ENCODE peak calls at places on chromosomes 11 and 22, in six cellular contexts. F, Y, C, R, Q and O are unnamed samples.
A peak's percentile ranks its signal among the peaks of the same experiment; 100 is the strongest.

GRCh38 chr11:92357344-92357743 is 132.7 kb downstream of the FAT3 start:
- DNase-seq in C (no peak), Y (no peak), Q (no peak), F (no peak), R (no peak), O (peak; percentile 88)

GRCh38 chr11:69603163-69603836 is 37.7 kb upstream of the CCND1 start:
- DNase-seq in F (no peak), Y (no peak), R (peak; percentile 23), C (no peak), Q (no peak), O (no peak)

GRCh38 chr11:73431431-73431830 is 55.2 kb downstream of the RELT start:
- DNase-seq in R (no peak), F (no peak), Q (peak; percentile 45), Y (no peak), C (no peak), O (peak; percentile 14)

GRCh38 chr22:31247726-31248125 is 35.6 kb downstream of the LIMK2 start:
- DNase-seq in R (no peak), F (no peak), Y (no peak), C (no peak), Q (no peak), O (no peak)

GRCh38 chr11:60953781-60954180 is 1.8 kb upstream of the SLC15A3 start:
- DNase-seq in Q (peak; percentile 44), Y (no peak), F (no peak), C (no peak), R (no peak), O (no peak)

GRCh38 chr11:66850235-66850587 is 6.7 kb upstream of the LRFN4 start:
- DNase-seq in F (peak; percentile 39), Q (no peak), R (no peak), Y (no peak), C (no peak), O (no peak)

GRCh38 chr22:30176431-30176830 is 70.1 kb downstream of the LIF start:
- DNase-seq in C (no peak), R (no peak), Q (no peak), Y (no peak), F (no peak), O (no peak)

GRCh38 chr11:128496684-128497056 is 90.7 kb downstream of the ETS1 start:
- DNase-seq in R (no peak), F (peak; percentile 72), Q (no peak), C (no peak), Y (no peak), O (no peak)

GRCh38 chr22:19876941-19877625 is 22.4 kb upstream of the GNB1L start:
- DNase-seq in R (no peak), C (no peak), F (no peak), Q (no peak), Y (no peak), O (no peak)

GRCh38 chr11:25910090-25910489 is 421.8 kb upstream of the ANO3 start:
- DNase-seq in Y (no peak), R (no peak), C (no peak), Q (no peak), F (no peak), O (no peak)

GRCh38 chr11:69878144-69878883 is 59.1 kb upstream of the FGF3 start:
- DNase-seq in Q (no peak), C (no peak), Y (no peak), F (no peak), R (no peak), O (no peak)

GRCh38 chr22:37433786-37434185 is 6.5 kb upstream of the ELFN2 start:
- DNase-seq in Q (no peak), R (no peak), C (no peak), F (no peak), Y (no peak), O (no peak)

GRCh38 chr11:115581871-115582639 is 77.8 kb upstream of the CADM1 start:
- DNase-seq in R (peak; percentile 58), Y (no peak), Q (peak; percentile 5), F (no peak), C (no peak), O (no peak)

GRCh38 chr11:104968365-104968855 is at the start of gene CASP4:
- DNase-seq in Y (peak; percentile 49), F (no peak), Q (peak; percentile 78), R (no peak), C (peak; percentile 74), O (no peak)

GRCh38 chr22:42261266-42261665 is 9.2 kb downstream of the TCF20 start:
- DNase-seq in F (no peak), C (no peak), R (no peak), Q (peak; percentile 72), Y (no peak), O (no peak)

GRCh38 chr11:126914941-126915340 is 85.6 kb downstream of the KIRREL3 start:
- DNase-seq in C (peak; percentile 49), F (no peak), Q (peak; percentile 90), R (no peak), Y (no peak), O (no peak)

GRCh38 chr11:10388574-10388973 is 66.5 kb upstream of the AMPD3 start:
- DNase-seq in R (no peak), Y (no peak), C (no peak), Q (no peak), F (peak; percentile 76), O (no peak)

GRCh38 chr22:42283288-42284229 is 13.1 kb upstream of the TCF20 start:
- DNase-seq in F (peak; percentile 55), Y (no peak), R (no peak), C (no peak), Q (no peak), O (no peak)

GRCh38 chr11:34792143-34792542 is 124.0 kb downstream of the APIP start:
- DNase-seq in C (no peak), Y (no peak), R (peak; percentile 44), Q (no peak), F (no peak), O (no peak)
- TF ChIP-seq CTCF in C (no peak), Y (no peak), R (peak; percentile 15), Q (no peak), F (no peak), O (no peak)

GRCh38 chr11:111189466-111189865 is 56.1 kb upstream of the POU2AF2 start:
- DNase-seq in Q (peak; percentile 35), F (no peak), Y (no peak), R (peak; percentile 10), C (no peak), O (no peak)
- TF ChIP-seq CTCF in Q (no peak), F (no peak), Y (no peak), R (no peak), C (no peak), O (no peak)

DNA sequence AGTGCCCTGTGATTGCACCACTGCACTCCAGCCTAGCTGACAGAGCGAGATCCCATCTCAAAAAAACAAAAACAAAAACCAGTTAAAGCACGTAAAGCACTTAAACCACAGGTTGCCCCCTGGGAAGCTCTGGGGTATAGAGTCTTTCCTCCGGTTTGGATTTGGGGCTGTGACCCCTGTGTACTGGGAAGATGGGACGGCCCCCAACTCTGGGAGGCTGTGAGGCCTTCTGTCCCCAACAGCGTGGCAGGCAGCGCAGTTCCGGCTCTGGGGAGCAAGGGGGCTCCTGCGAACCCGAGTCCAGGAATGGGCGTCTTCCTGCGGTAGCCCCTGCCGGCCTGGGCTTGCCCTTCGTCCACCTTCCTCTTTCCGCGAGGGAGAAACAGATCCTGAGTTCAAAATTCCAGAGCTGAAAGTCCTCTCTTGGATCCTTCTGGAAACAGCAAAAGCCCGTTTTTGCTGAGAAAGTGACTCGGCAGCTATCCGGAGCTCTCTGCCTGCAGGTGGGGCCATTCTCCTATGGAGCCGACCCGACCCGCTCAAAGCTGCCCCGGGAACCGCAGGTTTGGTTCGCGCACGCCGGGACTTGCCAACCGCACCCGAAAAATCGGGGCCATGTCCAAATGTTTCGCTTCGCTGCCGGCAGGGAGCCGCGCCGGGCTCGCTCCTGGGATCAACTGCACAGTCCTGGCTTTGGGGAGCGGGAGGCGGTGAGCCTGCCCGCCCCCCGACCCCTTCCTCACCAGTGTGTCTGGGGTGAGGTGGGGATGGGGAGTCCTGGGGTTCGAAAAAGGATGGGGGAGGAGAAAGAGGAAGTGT is 36.3 kb upstream of the POLA2 start:
- DNase-seq in C (peak; percentile 22), Q (peak; percentile 52), F (no peak), Y (peak; percentile 59), R (peak; percentile 88), O (no peak)
- TF ChIP-seq CTCF in C (peak; percentile 60), Q (peak; percentile 55), F (peak; percentile 32), Y (peak; percentile 14), R (peak; percentile 64), O (peak; percentile 68)

GRCh38 chr11:87038235-87038960 is 664 bp downstream of the TMEM135 start:
- DNase-seq in Q (no peak), F (no peak), R (no peak), C (no peak), Y (no peak), O (no peak)
- TF ChIP-seq CTCF in Q (no peak), F (no peak), R (no peak), C (no peak), Y (no peak), O (no peak)

GRCh38 chr11:27204527-27204926 is 158.5 kb downstream of the CCDC34 start:
- DNase-seq in Y (no peak), R (peak; percentile 56), F (no peak), Q (no peak), C (no peak), O (no peak)
- TF ChIP-seq CTCF in Y (no peak), R (peak; percentile 84), F (no peak), Q (peak; percentile 28), C (peak; percentile 23), O (no peak)

DNA sequence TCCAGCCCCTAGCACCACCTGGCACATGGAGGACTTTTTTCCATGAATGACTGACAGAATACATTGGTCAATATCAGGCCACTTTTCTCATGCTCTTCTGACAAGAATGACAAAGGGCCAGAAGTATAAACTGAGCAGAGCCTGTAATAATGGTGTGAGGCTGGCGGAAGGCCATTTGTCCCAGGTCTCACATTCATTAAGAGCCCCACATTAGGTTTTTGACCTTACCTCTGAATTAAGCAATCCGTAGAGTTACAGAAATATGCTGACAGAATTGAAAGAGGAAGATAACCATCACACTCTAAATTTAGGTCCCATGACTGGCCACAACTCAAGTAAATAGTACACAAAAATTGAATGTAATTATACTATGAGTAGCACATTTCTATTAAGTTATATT is 55.2 kb downstream of the SYT9 start:
- DNase-seq in Q (no peak), Y (no peak), F (no peak), C (no peak), R (no peak), O (no peak)
- TF ChIP-seq CTCF in Q (no peak), Y (no peak), F (no peak), C (no peak), R (no peak), O (no peak)

GRCh38 chr11:46277623-46278386 is at the start of gene CREB3L1:
- DNase-seq in R (peak; percentile 61), Q (no peak), F (peak; percentile 72), C (no peak), Y (peak; percentile 30), O (no peak)

GRCh38 chr11:46279393-46280099 is 2.1 kb downstream of the CREB3L1 start:
- DNase-seq in Q (peak; percentile 80), C (no peak), R (no peak), Y (peak; percentile 84), F (peak; percentile 76), O (no peak)

GRCh38 chr11:46277313-46277622 is 194 bp upstream of the CREB3L1 start:
- DNase-seq in R (peak; percentile 81), C (no peak), F (no peak), Q (peak; percentile 62), Y (peak; percentile 61), O (no peak)

GRCh38 chr11:46275964-46276641 is 1.4 kb upstream of the CREB3L1 start:
- DNase-seq in R (no peak), Q (no peak), Y (no peak), C (no peak), F (no peak), O (no peak)

GRCh38 chr11:46278387-46279173 is 1.1 kb downstream of the CREB3L1 start:
- DNase-seq in Q (peak; percentile 59), R (peak; percentile 87), C (no peak), F (no peak), Y (peak; percentile 49), O (no peak)
- TF ChIP-seq CTCF in Q (peak; percentile 77), R (peak; percentile 86), C (peak; percentile 84), F (no peak), Y (peak; percentile 27), O (peak; percentile 81)